ENCODE peak calls at places on chromosomes 16 and 17, in nine cellular contexts. One of them, this sample, is unnamed.
A peak's percentile ranks its signal among the peaks of the same experiment; 100 is the strongest.

GRCh38 chr17:31511176-31511540 is 119.7 kb downstream of the RAB11FIP4 start:
- DNase-seq in astrocyte of the cerebellum: no peak
- DNase-seq in fibroblast of the aortic adventitia: no peak
- DNase-seq in nephron progenitor cell: no peak
- DNase-seq in A549: no peak
- DNase-seq in Daoy: no peak
- DNase-seq in amniotic stem cell: no peak
- DNase-seq in frontal cortex: no peak
- DNase-seq in naive thymus-derived CD4-positive, alpha-beta T cell: no peak
- DNase-seq in this sample: no peak

GRCh38 chr17:48444531-48445247 is 14.7 kb upstream of the SKAP1 start:
- DNase-seq in Daoy: no peak
- DNase-seq in nephron progenitor cell: no peak
- DNase-seq in frontal cortex: no peak
- DNase-seq in astrocyte of the cerebellum: no peak
- DNase-seq in amniotic stem cell: no peak
- DNase-seq in naive thymus-derived CD4-positive, alpha-beta T cell: peak; percentile 66
- DNase-seq in A549: no peak
- DNase-seq in fibroblast of the aortic adventitia: no peak
- DNase-seq in this sample: no peak

GRCh38 chr16:21673469-21673868 is 9.7 kb downstream of the OTOA start:
- DNase-seq in naive thymus-derived CD4-positive, alpha-beta T cell: no peak
- DNase-seq in frontal cortex: no peak
- DNase-seq in nephron progenitor cell: no peak
- DNase-seq in amniotic stem cell: no peak
- DNase-seq in fibroblast of the aortic adventitia: no peak
- DNase-seq in A549: no peak
- DNase-seq in astrocyte of the cerebellum: no peak
- DNase-seq in Daoy: no peak
- DNase-seq in this sample: no peak

GRCh38 chr17:36939944-36940312 is 2.7 kb downstream of the LHX1 start:
- DNase-seq in amniotic stem cell: no peak
- DNase-seq in astrocyte of the cerebellum: no peak
- DNase-seq in A549: no peak
- DNase-seq in fibroblast of the aortic adventitia: no peak
- DNase-seq in frontal cortex: no peak
- DNase-seq in Daoy: no peak
- DNase-seq in naive thymus-derived CD4-positive, alpha-beta T cell: no peak
- DNase-seq in nephron progenitor cell: no peak
- DNase-seq in this sample: no peak

GRCh38 chr16:88959022-88959421 is 18.0 kb downstream of the CBFA2T3 start:
- DNase-seq in fibroblast of the aortic adventitia: no peak
- DNase-seq in naive thymus-derived CD4-positive, alpha-beta T cell: no peak
- DNase-seq in astrocyte of the cerebellum: no peak
- DNase-seq in amniotic stem cell: no peak
- DNase-seq in frontal cortex: no peak
- DNase-seq in A549: no peak
- DNase-seq in Daoy: no peak
- DNase-seq in nephron progenitor cell: no peak
- DNase-seq in this sample: no peak

GRCh38 chr17:7041607-7042506 is 2.0 kb downstream of the SLC16A11 start:
- DNase-seq in fibroblast of the aortic adventitia: no peak
- DNase-seq in astrocyte of the cerebellum: no peak
- DNase-seq in frontal cortex: peak; percentile 40
- DNase-seq in naive thymus-derived CD4-positive, alpha-beta T cell: no peak
- DNase-seq in nephron progenitor cell: peak; percentile 49
- DNase-seq in A549: no peak
- DNase-seq in amniotic stem cell: no peak
- DNase-seq in Daoy: no peak
- DNase-seq in this sample: no peak

GRCh38 chr17:83176272-83176955 is 97.0 kb downstream of the METRNL start:
- DNase-seq in Daoy: no peak
- DNase-seq in frontal cortex: no peak
- DNase-seq in naive thymus-derived CD4-positive, alpha-beta T cell: no peak
- DNase-seq in amniotic stem cell: no peak
- DNase-seq in fibroblast of the aortic adventitia: no peak
- DNase-seq in astrocyte of the cerebellum: no peak
- DNase-seq in nephron progenitor cell: peak; percentile 0
- DNase-seq in A549: no peak
- DNase-seq in this sample: no peak

GRCh38 chr17:28475151-28475900 is 1.9 kb downstream of the SLC13A2 start:
- DNase-seq in amniotic stem cell: no peak
- DNase-seq in fibroblast of the aortic adventitia: no peak
- DNase-seq in frontal cortex: no peak
- DNase-seq in astrocyte of the cerebellum: no peak
- DNase-seq in Daoy: no peak
- DNase-seq in naive thymus-derived CD4-positive, alpha-beta T cell: peak; percentile 3
- DNase-seq in A549: peak; percentile 63
- DNase-seq in nephron progenitor cell: no peak
- DNase-seq in this sample: no peak

GRCh38 chr16:87543436-87544191 is 50.8 kb upstream of the ZCCHC14 start:
- DNase-seq in astrocyte of the cerebellum: no peak
- DNase-seq in nephron progenitor cell: no peak
- DNase-seq in amniotic stem cell: no peak
- DNase-seq in fibroblast of the aortic adventitia: peak; percentile 54
- DNase-seq in naive thymus-derived CD4-positive, alpha-beta T cell: no peak
- DNase-seq in frontal cortex: no peak
- DNase-seq in A549: no peak
- DNase-seq in Daoy: no peak
- DNase-seq in this sample: peak; percentile 59

GRCh38 chr17:11031787-11032186 is 193.9 kb upstream of the PIRT start:
- DNase-seq in naive thymus-derived CD4-positive, alpha-beta T cell: no peak
- DNase-seq in astrocyte of the cerebellum: no peak
- DNase-seq in frontal cortex: no peak
- DNase-seq in nephron progenitor cell: peak; percentile 4
- DNase-seq in Daoy: no peak
- DNase-seq in fibroblast of the aortic adventitia: no peak
- DNase-seq in amniotic stem cell: no peak
- DNase-seq in A549: peak; percentile 33
- DNase-seq in this sample: no peak

GRCh38 chr17:32398946-32399345 is 45.4 kb upstream of the PSMD11 start:
- DNase-seq in Daoy: no peak
- DNase-seq in A549: no peak
- DNase-seq in naive thymus-derived CD4-positive, alpha-beta T cell: no peak
- DNase-seq in nephron progenitor cell: no peak
- DNase-seq in astrocyte of the cerebellum: no peak
- DNase-seq in fibroblast of the aortic adventitia: no peak
- DNase-seq in frontal cortex: no peak
- DNase-seq in amniotic stem cell: no peak
- DNase-seq in this sample: no peak

GRCh38 chr17:37039269-37039668 is 90.5 kb downstream of the AATF start:
- DNase-seq in fibroblast of the aortic adventitia: no peak
- DNase-seq in amniotic stem cell: no peak
- DNase-seq in naive thymus-derived CD4-positive, alpha-beta T cell: no peak
- DNase-seq in astrocyte of the cerebellum: no peak
- DNase-seq in nephron progenitor cell: no peak
- DNase-seq in A549: no peak
- DNase-seq in frontal cortex: no peak
- DNase-seq in Daoy: no peak
- DNase-seq in this sample: no peak

GRCh38 chr16:65280988-65281530 is 159.2 kb upstream of the CDH11 start:
- DNase-seq in naive thymus-derived CD4-positive, alpha-beta T cell: no peak
- DNase-seq in amniotic stem cell: no peak
- DNase-seq in Daoy: no peak
- DNase-seq in A549: no peak
- DNase-seq in astrocyte of the cerebellum: no peak
- DNase-seq in fibroblast of the aortic adventitia: no peak
- DNase-seq in frontal cortex: no peak
- DNase-seq in nephron progenitor cell: peak; percentile 31
- DNase-seq in this sample: no peak

GRCh38 chr17:1707107-1707506 is 3.1 kb downstream of the TLCD2 start:
- DNase-seq in naive thymus-derived CD4-positive, alpha-beta T cell: no peak
- DNase-seq in astrocyte of the cerebellum: no peak
- DNase-seq in fibroblast of the aortic adventitia: no peak
- DNase-seq in nephron progenitor cell: no peak
- DNase-seq in frontal cortex: no peak
- DNase-seq in amniotic stem cell: no peak
- DNase-seq in A549: no peak
- DNase-seq in Daoy: no peak
- DNase-seq in this sample: no peak

GRCh38 chr17:17075037-17075755 is 32.9 kb downstream of the MPRIP start:
- DNase-seq in naive thymus-derived CD4-positive, alpha-beta T cell: peak; percentile 22
- DNase-seq in astrocyte of the cerebellum: no peak
- DNase-seq in nephron progenitor cell: peak; percentile 47
- DNase-seq in Daoy: no peak
- DNase-seq in amniotic stem cell: no peak
- DNase-seq in A549: no peak
- DNase-seq in fibroblast of the aortic adventitia: peak; percentile 65
- DNase-seq in frontal cortex: no peak
- DNase-seq in this sample: peak; percentile 97

GRCh38 chr17:37493249-37494027 is 3.7 kb downstream of the DUSP14 start:
- DNase-seq in astrocyte of the cerebellum: peak; percentile 96
- DNase-seq in naive thymus-derived CD4-positive, alpha-beta T cell: no peak
- DNase-seq in frontal cortex: no peak
- DNase-seq in amniotic stem cell: peak; percentile 70
- DNase-seq in fibroblast of the aortic adventitia: peak; percentile 89
- DNase-seq in Daoy: peak; percentile 15
- DNase-seq in nephron progenitor cell: no peak
- DNase-seq in A549: no peak
- DNase-seq in this sample: peak; percentile 82

GRCh38 chr17:17024778-17025300 is 17.4 kb upstream of the MPRIP start:
- DNase-seq in fibroblast of the aortic adventitia: peak; percentile 43
- DNase-seq in amniotic stem cell: no peak
- DNase-seq in A549: no peak
- DNase-seq in astrocyte of the cerebellum: no peak
- DNase-seq in Daoy: no peak
- DNase-seq in naive thymus-derived CD4-positive, alpha-beta T cell: no peak
- DNase-seq in frontal cortex: no peak
- DNase-seq in nephron progenitor cell: no peak
- DNase-seq in this sample: no peak

GRCh38 chr16:23514381-23515152 is 4.3 kb upstream of the GGA2 start:
- DNase-seq in astrocyte of the cerebellum: no peak
- DNase-seq in Daoy: no peak
- DNase-seq in fibroblast of the aortic adventitia: no peak
- DNase-seq in naive thymus-derived CD4-positive, alpha-beta T cell: peak; percentile 32
- DNase-seq in frontal cortex: no peak
- DNase-seq in amniotic stem cell: no peak
- DNase-seq in nephron progenitor cell: no peak
- DNase-seq in A549: no peak
- DNase-seq in this sample: no peak

GRCh38 chr16:72308396-72308795 is 136.4 kb upstream of the PMFBP1 start:
- DNase-seq in amniotic stem cell: no peak
- DNase-seq in naive thymus-derived CD4-positive, alpha-beta T cell: no peak
- DNase-seq in nephron progenitor cell: no peak
- DNase-seq in fibroblast of the aortic adventitia: no peak
- DNase-seq in Daoy: no peak
- DNase-seq in astrocyte of the cerebellum: no peak
- DNase-seq in A549: no peak
- DNase-seq in frontal cortex: no peak
- DNase-seq in this sample: no peak

GRCh38 chr17:69764137-69764536 is 310.9 kb upstream of the KCNJ16 start:
- DNase-seq in frontal cortex: no peak
- DNase-seq in Daoy: no peak
- DNase-seq in naive thymus-derived CD4-positive, alpha-beta T cell: no peak
- DNase-seq in fibroblast of the aortic adventitia: peak; percentile 44
- DNase-seq in amniotic stem cell: no peak
- DNase-seq in astrocyte of the cerebellum: no peak
- DNase-seq in nephron progenitor cell: no peak
- DNase-seq in A549: no peak
- DNase-seq in this sample: peak; percentile 43

GRCh38 chr17:49108318-49108717 is 24.3 kb upstream of the B4GALNT2 start:
- DNase-seq in nephron progenitor cell: no peak
- DNase-seq in A549: peak; percentile 72
- DNase-seq in amniotic stem cell: no peak
- DNase-seq in astrocyte of the cerebellum: peak; percentile 93
- DNase-seq in frontal cortex: no peak
- DNase-seq in Daoy: peak; percentile 91
- DNase-seq in fibroblast of the aortic adventitia: peak; percentile 86
- DNase-seq in naive thymus-derived CD4-positive, alpha-beta T cell: no peak
- DNase-seq in this sample: no peak

GRCh38 chr16:4994719-4995434 is 36.7 kb downstream of the SEC14L5 start:
- DNase-seq in naive thymus-derived CD4-positive, alpha-beta T cell: no peak
- DNase-seq in fibroblast of the aortic adventitia: no peak
- DNase-seq in A549: no peak
- DNase-seq in astrocyte of the cerebellum: no peak
- DNase-seq in frontal cortex: peak; percentile 66
- DNase-seq in amniotic stem cell: no peak
- DNase-seq in Daoy: no peak
- DNase-seq in nephron progenitor cell: no peak
- DNase-seq in this sample: no peak

GRCh38 chr16:22424161-22424937 is 49.9 kb upstream of the CDR2 start:
- DNase-seq in fibroblast of the aortic adventitia: peak; percentile 74
- DNase-seq in astrocyte of the cerebellum: no peak
- DNase-seq in naive thymus-derived CD4-positive, alpha-beta T cell: no peak
- DNase-seq in nephron progenitor cell: no peak
- DNase-seq in amniotic stem cell: no peak
- DNase-seq in A549: no peak
- DNase-seq in frontal cortex: no peak
- DNase-seq in Daoy: peak; percentile 23
- DNase-seq in this sample: peak; percentile 17

GRCh38 chr16:5054876-5055865 is 10.6 kb downstream of the C16orf89 start:
- DNase-seq in Daoy: no peak
- DNase-seq in frontal cortex: no peak
- DNase-seq in naive thymus-derived CD4-positive, alpha-beta T cell: no peak
- DNase-seq in amniotic stem cell: no peak
- DNase-seq in nephron progenitor cell: no peak
- DNase-seq in astrocyte of the cerebellum: no peak
- DNase-seq in A549: no peak
- DNase-seq in fibroblast of the aortic adventitia: no peak
- DNase-seq in this sample: no peak

GRCh38 chr17:4375039-4375748 is 8.7 kb upstream of the UBE2G1 start:
- DNase-seq in naive thymus-derived CD4-positive, alpha-beta T cell: no peak
- DNase-seq in A549: no peak
- DNase-seq in nephron progenitor cell: no peak
- DNase-seq in frontal cortex: no peak
- DNase-seq in fibroblast of the aortic adventitia: no peak
- DNase-seq in amniotic stem cell: no peak
- DNase-seq in astrocyte of the cerebellum: no peak
- DNase-seq in Daoy: no peak
- DNase-seq in this sample: no peak

GRCh38 chr16:35310999-35311398 is 1851.6 kb downstream of the TP53TG3F start:
- DNase-seq in naive thymus-derived CD4-positive, alpha-beta T cell: no peak
- DNase-seq in nephron progenitor cell: no peak
- DNase-seq in frontal cortex: no peak
- DNase-seq in astrocyte of the cerebellum: no peak
- DNase-seq in fibroblast of the aortic adventitia: no peak
- DNase-seq in A549: no peak
- DNase-seq in Daoy: no peak
- DNase-seq in amniotic stem cell: no peak
- DNase-seq in this sample: no peak

GRCh38 chr16:660459-661183 is 7.3 kb upstream of the RHOT2 start:
- DNase-seq in astrocyte of the cerebellum: peak; percentile 32
- DNase-seq in nephron progenitor cell: peak; percentile 88
- DNase-seq in fibroblast of the aortic adventitia: peak; percentile 89
- DNase-seq in frontal cortex: peak; percentile 95
- DNase-seq in Daoy: peak; percentile 80
- DNase-seq in amniotic stem cell: no peak
- DNase-seq in naive thymus-derived CD4-positive, alpha-beta T cell: peak; percentile 69
- DNase-seq in A549: peak; percentile 94
- DNase-seq in this sample: peak; percentile 78